ENCODE peak calls at places on chromosome 1, in ten cellular contexts. One of them, this sample, is unnamed. For H3K36me3 and H3K9me3, the result is how much of the 10 kb centered on the place peaks cover.

GRCh38 chr1:119268879-119269278 is 99.7 kb upstream of the HAO2 start:
- DNase-seq in prostate gland: no peak
- DNase-seq in CD8-positive, alpha-beta memory T cell: no peak
- DNase-seq in HAP-1: no peak
- DNase-seq in HCT116: no peak
- DNase-seq in left ventricle myocardium inferior: no peak
- DNase-seq in stomach: no peak
- DNase-seq in aorta: no peak
- DNase-seq in cardiac muscle cell: no peak
- DNase-seq in lower lobe of right lung: no peak
- DNase-seq in this sample: no peak

GRCh38 chr1:21966247-21967000 is 10.4 kb upstream of the CELA3B start:
- DNase-seq in prostate gland: no peak
- DNase-seq in cardiac muscle cell: no peak
- DNase-seq in stomach: no peak
- DNase-seq in aorta: no peak
- DNase-seq in CD8-positive, alpha-beta memory T cell: no peak
- DNase-seq in HCT116: no peak
- DNase-seq in HAP-1: no peak
- DNase-seq in left ventricle myocardium inferior: no peak
- DNase-seq in lower lobe of right lung: no peak
- DNase-seq in this sample: peak

GRCh38 chr1:154567386-154568164 is at the start of gene CHRNB2:
- DNase-seq in stomach: peak
- DNase-seq in prostate gland: peak
- DNase-seq in HAP-1: peak
- DNase-seq in lower lobe of right lung: peak
- DNase-seq in HCT116: no peak
- DNase-seq in cardiac muscle cell: peak
- DNase-seq in left ventricle myocardium inferior: peak
- DNase-seq in aorta: peak
- DNase-seq in CD8-positive, alpha-beta memory T cell: peak
- DNase-seq in this sample: peak

GRCh38 chr1:223547316-223548114 is 118.0 kb downstream of the CAPN8 start:
- DNase-seq in HCT116: no peak
- DNase-seq in CD8-positive, alpha-beta memory T cell: no peak
- DNase-seq in prostate gland: no peak
- DNase-seq in stomach: no peak
- DNase-seq in left ventricle myocardium inferior: no peak
- DNase-seq in lower lobe of right lung: no peak
- DNase-seq in cardiac muscle cell: no peak
- DNase-seq in HAP-1: no peak
- DNase-seq in aorta: no peak
- DNase-seq in this sample: no peak

GRCh38 chr1:37034301-37035013 is at the start of gene GRIK3:
- DNase-seq in stomach: no peak
- DNase-seq in aorta: no peak
- DNase-seq in lower lobe of right lung: no peak
- DNase-seq in left ventricle myocardium inferior: no peak
- DNase-seq in HCT116: no peak
- DNase-seq in cardiac muscle cell: peak
- DNase-seq in prostate gland: no peak
- DNase-seq in HAP-1: no peak
- DNase-seq in CD8-positive, alpha-beta memory T cell: no peak
- DNase-seq in this sample: peak

GRCh38 chr1:21869620-21870121 is 57.6 kb downstream of the LDLRAD2 start:
- DNase-seq in HAP-1: no peak
- DNase-seq in CD8-positive, alpha-beta memory T cell: no peak
- DNase-seq in prostate gland: peak
- DNase-seq in stomach: peak
- DNase-seq in left ventricle myocardium inferior: peak
- DNase-seq in cardiac muscle cell: no peak
- DNase-seq in aorta: peak
- DNase-seq in lower lobe of right lung: no peak
- DNase-seq in HCT116: peak
- DNase-seq in this sample: peak

GRCh38 chr1:51189421-51190073 is 46.5 kb upstream of the RNF11 start:
- DNase-seq in prostate gland: peak
- DNase-seq in HCT116: peak
- DNase-seq in HAP-1: peak
- DNase-seq in stomach: peak
- DNase-seq in cardiac muscle cell: peak
- DNase-seq in CD8-positive, alpha-beta memory T cell: peak
- DNase-seq in left ventricle myocardium inferior: no peak
- DNase-seq in lower lobe of right lung: no peak
- DNase-seq in aorta: no peak
- DNase-seq in this sample: peak

GRCh38 chr1:8422439-8423133 is 104.7 kb downstream of the SLC45A1 start:
- DNase-seq in stomach: no peak
- DNase-seq in cardiac muscle cell: peak
- DNase-seq in prostate gland: no peak
- DNase-seq in HCT116: no peak
- DNase-seq in HAP-1: peak
- DNase-seq in left ventricle myocardium inferior: no peak
- DNase-seq in CD8-positive, alpha-beta memory T cell: no peak
- DNase-seq in aorta: no peak
- DNase-seq in lower lobe of right lung: no peak
- DNase-seq in this sample: peak

GRCh38 chr1:195933816-195934215 is 674.4 kb downstream of the KCNT2 start:
- DNase-seq in aorta: no peak
- DNase-seq in left ventricle myocardium inferior: no peak
- DNase-seq in CD8-positive, alpha-beta memory T cell: no peak
- DNase-seq in stomach: no peak
- DNase-seq in HAP-1: no peak
- DNase-seq in cardiac muscle cell: no peak
- DNase-seq in prostate gland: no peak
- DNase-seq in HCT116: no peak
- DNase-seq in lower lobe of right lung: no peak
- DNase-seq in this sample: no peak

GRCh38 chr1:87224209-87224608 is 104.5 kb upstream of the LMO4 start:
- DNase-seq in aorta: no peak
- DNase-seq in HCT116: peak
- DNase-seq in CD8-positive, alpha-beta memory T cell: no peak
- DNase-seq in cardiac muscle cell: no peak
- DNase-seq in lower lobe of right lung: no peak
- DNase-seq in HAP-1: no peak
- DNase-seq in prostate gland: no peak
- DNase-seq in left ventricle myocardium inferior: no peak
- DNase-seq in stomach: no peak
- DNase-seq in this sample: peak

GRCh38 chr1:117959364-117959763 is 29.8 kb downstream of the WDR3 start:
- DNase-seq in left ventricle myocardium inferior: no peak
- DNase-seq in lower lobe of right lung: no peak
- DNase-seq in aorta: no peak
- DNase-seq in CD8-positive, alpha-beta memory T cell: no peak
- DNase-seq in HAP-1: no peak
- DNase-seq in prostate gland: no peak
- DNase-seq in stomach: no peak
- DNase-seq in cardiac muscle cell: no peak
- DNase-seq in HCT116: no peak
- DNase-seq in this sample: no peak

GRCh38 chr1:246113555-246114095 is 393.5 kb downstream of the SMYD3 start:
- DNase-seq in prostate gland: no peak
- DNase-seq in stomach: no peak
- DNase-seq in aorta: no peak
- DNase-seq in HCT116: no peak
- DNase-seq in HAP-1: no peak
- DNase-seq in cardiac muscle cell: no peak
- DNase-seq in left ventricle myocardium inferior: no peak
- DNase-seq in lower lobe of right lung: no peak
- DNase-seq in CD8-positive, alpha-beta memory T cell: no peak
- DNase-seq in this sample: no peak
- H3K4me3 ChIP-seq in prostate gland: no peak
- H3K4me3 ChIP-seq in stomach: no peak
- H3K4me3 ChIP-seq in aorta: no peak
- H3K4me3 ChIP-seq in HCT116: no peak
- H3K4me3 ChIP-seq in HAP-1: no peak
- H3K4me3 ChIP-seq in cardiac muscle cell: no peak
- H3K4me3 ChIP-seq in left ventricle myocardium inferior: no peak
- H3K4me3 ChIP-seq in lower lobe of right lung: no peak
- H3K4me3 ChIP-seq in CD8-positive, alpha-beta memory T cell: no peak
- H3K4me3 ChIP-seq in this sample: no peak

GRCh38 chr1:185846672-185847440 is 112.7 kb downstream of the HMCN1 start:
- DNase-seq in lower lobe of right lung: no peak
- DNase-seq in HCT116: no peak
- DNase-seq in aorta: no peak
- DNase-seq in CD8-positive, alpha-beta memory T cell: no peak
- DNase-seq in cardiac muscle cell: no peak
- DNase-seq in left ventricle myocardium inferior: no peak
- DNase-seq in HAP-1: no peak
- DNase-seq in stomach: no peak
- DNase-seq in prostate gland: no peak
- DNase-seq in this sample: no peak

GRCh38 chr1:185840880-185841279 is 106.7 kb downstream of the HMCN1 start:
- DNase-seq in HCT116: no peak
- DNase-seq in CD8-positive, alpha-beta memory T cell: no peak
- DNase-seq in aorta: no peak
- DNase-seq in cardiac muscle cell: no peak
- DNase-seq in left ventricle myocardium inferior: no peak
- DNase-seq in lower lobe of right lung: no peak
- DNase-seq in stomach: no peak
- DNase-seq in HAP-1: no peak
- DNase-seq in prostate gland: no peak
- DNase-seq in this sample: no peak

GRCh38 chr1:185838111-185838510 is 103.9 kb downstream of the HMCN1 start:
- DNase-seq in CD8-positive, alpha-beta memory T cell: no peak
- DNase-seq in HAP-1: no peak
- DNase-seq in cardiac muscle cell: no peak
- DNase-seq in HCT116: no peak
- DNase-seq in prostate gland: no peak
- DNase-seq in stomach: no peak
- DNase-seq in lower lobe of right lung: no peak
- DNase-seq in aorta: no peak
- DNase-seq in left ventricle myocardium inferior: no peak
- DNase-seq in this sample: no peak

GRCh38 chr1:185843297-185843869 is 109.2 kb downstream of the HMCN1 start:
- DNase-seq in cardiac muscle cell: no peak
- DNase-seq in prostate gland: no peak
- DNase-seq in CD8-positive, alpha-beta memory T cell: no peak
- DNase-seq in HAP-1: no peak
- DNase-seq in HCT116: no peak
- DNase-seq in left ventricle myocardium inferior: no peak
- DNase-seq in aorta: no peak
- DNase-seq in lower lobe of right lung: no peak
- DNase-seq in stomach: no peak
- DNase-seq in this sample: no peak

GRCh38 chr1:185843971-185844370 is 109.8 kb downstream of the HMCN1 start:
- DNase-seq in CD8-positive, alpha-beta memory T cell: no peak
- DNase-seq in cardiac muscle cell: no peak
- DNase-seq in HAP-1: peak
- DNase-seq in HCT116: no peak
- DNase-seq in aorta: no peak
- DNase-seq in lower lobe of right lung: no peak
- DNase-seq in left ventricle myocardium inferior: no peak
- DNase-seq in stomach: no peak
- DNase-seq in prostate gland: no peak
- DNase-seq in this sample: no peak
- H3K36me3 ChIP-seq in CD8-positive, alpha-beta memory T cell: under half
- H3K36me3 ChIP-seq in cardiac muscle cell: under half
- H3K36me3 ChIP-seq in HAP-1: under half
- H3K36me3 ChIP-seq in HCT116: under half
- H3K36me3 ChIP-seq in aorta: under half
- H3K36me3 ChIP-seq in lower lobe of right lung: under half
- H3K36me3 ChIP-seq in left ventricle myocardium inferior: under half
- H3K36me3 ChIP-seq in stomach: under half
- H3K36me3 ChIP-seq in prostate gland: under half
- H3K36me3 ChIP-seq in this sample: under half

GRCh38 chr1:212455406-212456165 is 22.9 kb downstream of the NENF start:
- DNase-seq in HAP-1: peak
- DNase-seq in CD8-positive, alpha-beta memory T cell: peak
- DNase-seq in HCT116: peak
- DNase-seq in stomach: peak
- DNase-seq in cardiac muscle cell: peak
- DNase-seq in prostate gland: peak
- DNase-seq in left ventricle myocardium inferior: peak
- DNase-seq in lower lobe of right lung: peak
- DNase-seq in aorta: peak
- DNase-seq in this sample: peak
- H3K9me3 ChIP-seq in HAP-1: under half
- H3K9me3 ChIP-seq in CD8-positive, alpha-beta memory T cell: under half
- H3K9me3 ChIP-seq in HCT116: under half
- H3K9me3 ChIP-seq in stomach: under half
- H3K9me3 ChIP-seq in cardiac muscle cell: under half
- H3K9me3 ChIP-seq in prostate gland: under half
- H3K9me3 ChIP-seq in left ventricle myocardium inferior: under half
- H3K9me3 ChIP-seq in lower lobe of right lung: under half
- H3K9me3 ChIP-seq in aorta: under half
- H3K9me3 ChIP-seq in this sample: under half

GRCh38 chr1:203225054-203225453 is 4.4 kb downstream of the CHIT1 start:
- DNase-seq in lower lobe of right lung: no peak
- DNase-seq in HCT116: no peak
- DNase-seq in HAP-1: no peak
- DNase-seq in aorta: no peak
- DNase-seq in cardiac muscle cell: no peak
- DNase-seq in CD8-positive, alpha-beta memory T cell: no peak
- DNase-seq in prostate gland: no peak
- DNase-seq in stomach: no peak
- DNase-seq in left ventricle myocardium inferior: no peak
- DNase-seq in this sample: no peak
- H3K4me3 ChIP-seq in lower lobe of right lung: no peak
- H3K4me3 ChIP-seq in HCT116: no peak
- H3K4me3 ChIP-seq in HAP-1: no peak
- H3K4me3 ChIP-seq in aorta: no peak
- H3K4me3 ChIP-seq in cardiac muscle cell: no peak
- H3K4me3 ChIP-seq in CD8-positive, alpha-beta memory T cell: no peak
- H3K4me3 ChIP-seq in prostate gland: no peak
- H3K4me3 ChIP-seq in stomach: no peak
- H3K4me3 ChIP-seq in left ventricle myocardium inferior: no peak
- H3K4me3 ChIP-seq in this sample: no peak

GRCh38 chr1:55313903-55314302 is 98.7 kb upstream of the USP24 start:
- DNase-seq in cardiac muscle cell: no peak
- DNase-seq in CD8-positive, alpha-beta memory T cell: no peak
- DNase-seq in left ventricle myocardium inferior: no peak
- DNase-seq in stomach: no peak
- DNase-seq in prostate gland: no peak
- DNase-seq in HAP-1: no peak
- DNase-seq in aorta: no peak
- DNase-seq in lower lobe of right lung: no peak
- DNase-seq in HCT116: no peak
- DNase-seq in this sample: no peak
- H3K36me3 ChIP-seq in cardiac muscle cell: under half
- H3K36me3 ChIP-seq in CD8-positive, alpha-beta memory T cell: under half
- H3K36me3 ChIP-seq in left ventricle myocardium inferior: under half
- H3K36me3 ChIP-seq in stomach: under half
- H3K36me3 ChIP-seq in prostate gland: under half
- H3K36me3 ChIP-seq in HAP-1: under half
- H3K36me3 ChIP-seq in aorta: under half
- H3K36me3 ChIP-seq in lower lobe of right lung: under half
- H3K36me3 ChIP-seq in HCT116: under half
- H3K36me3 ChIP-seq in this sample: under half

DNA sequence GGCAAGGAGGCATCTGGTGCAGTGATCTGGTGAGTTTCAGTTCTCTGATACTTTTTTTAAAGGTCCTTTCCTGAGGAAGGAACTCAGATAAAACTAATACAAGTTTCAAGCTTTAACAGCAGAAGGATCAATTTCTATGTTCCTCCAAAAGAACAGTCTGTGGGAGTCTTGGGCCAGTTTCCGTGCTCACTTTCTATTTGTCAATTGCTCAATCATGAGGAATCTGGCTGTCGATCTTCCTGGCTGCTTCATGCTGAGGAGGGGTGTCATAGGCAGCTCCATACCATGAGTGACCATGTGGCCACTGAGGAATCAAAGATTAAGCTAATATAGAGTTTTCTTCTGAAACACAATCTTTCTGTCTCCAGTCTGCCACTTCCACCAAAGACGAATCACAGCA is 11.4 kb upstream of the TMEM125 start:
- DNase-seq in cardiac muscle cell: no peak
- DNase-seq in lower lobe of right lung: no peak
- DNase-seq in stomach: no peak
- DNase-seq in prostate gland: no peak
- DNase-seq in HCT116: no peak
- DNase-seq in HAP-1: no peak
- DNase-seq in left ventricle myocardium inferior: no peak
- DNase-seq in CD8-positive, alpha-beta memory T cell: no peak
- DNase-seq in aorta: no peak
- DNase-seq in this sample: no peak
- H3K9me3 ChIP-seq in cardiac muscle cell: under half
- H3K9me3 ChIP-seq in lower lobe of right lung: under half
- H3K9me3 ChIP-seq in stomach: under half
- H3K9me3 ChIP-seq in prostate gland: under half
- H3K9me3 ChIP-seq in HCT116: under half
- H3K9me3 ChIP-seq in HAP-1: under half
- H3K9me3 ChIP-seq in left ventricle myocardium inferior: under half
- H3K9me3 ChIP-seq in CD8-positive, alpha-beta memory T cell: under half
- H3K9me3 ChIP-seq in aorta: under half
- H3K9me3 ChIP-seq in this sample: under half

This sample was measured in MG63.